ENCODE peak calls at places on chromosome 21, in four cellular contexts. Z is left kidney, G is occipital lobe, W is fibroblast of lung. B is an unnamed sample.

GRCh38 chr21:41817228-41817627 is 50.4 kb upstream of the RIPK4 start:
- DNase-seq in Z (peak; percentile 85), G (peak; percentile 15), W (peak; percentile 73), B (peak; percentile 64)

GRCh38 chr21:15018382-15018781 is 46.4 kb downstream of the NRIP1 start:
- DNase-seq in Z (no peak), G (no peak), W (no peak), B (no peak)

GRCh38 chr21:44011774-44012473 is at the start of gene TRAPPC10:
- DNase-seq in Z (peak; percentile 96), G (peak; percentile 77), W (peak; percentile 80), B (peak; percentile 85)

GRCh38 chr21:35988396-35989140 is 71.8 kb downstream of the SETD4 start:
- DNase-seq in Z (no peak), G (no peak), W (no peak), B (peak; percentile 11)

GRCh38 chr21:38861989-38862683 is 56.4 kb downstream of the ETS2 start:
- DNase-seq in Z (no peak), G (no peak), W (no peak), B (no peak)

GRCh38 chr21:44892536-44893277 is 19.2 kb upstream of the PTTG1IP start:
- DNase-seq in Z (peak; percentile 72), G (no peak), W (peak; percentile 46), B (peak; percentile 45)

GRCh38 chr21:44867464-44867863 is 6.0 kb downstream of the PTTG1IP start:
- DNase-seq in Z (no peak), G (no peak), W (no peak), B (no peak)

GRCh38 chr21:44612029-44612486 is at the start of gene KRTAP10-8:
- DNase-seq in Z (no peak), G (no peak), W (no peak), B (no peak)

GRCh38 chr21:15895142-15896106 is 165.6 kb downstream of the USP25 start:
- DNase-seq in Z (peak; percentile 9), G (no peak), W (peak; percentile 26), B (no peak)

GRCh38 chr21:32475162-32475812 is 62.8 kb downstream of the EVA1C start:
- DNase-seq in Z (peak; percentile 39), G (no peak), W (peak; percentile 56), B (no peak)

GRCh38 chr21:42677339-42678117 is 24.1 kb downstream of the PDE9A start:
- DNase-seq in Z (peak; percentile 74), G (no peak), W (peak; percentile 67), B (no peak)

GRCh38 chr21:36388835-36389234 is 3.6 kb downstream of the CHAF1B start:
- DNase-seq in Z (peak; percentile 27), G (peak; percentile 33), W (peak; percentile 35), B (peak; percentile 80)

GRCh38 chr21:18451679-18452078 is 48.1 kb upstream of the TMPRSS15 start:
- DNase-seq in Z (no peak), G (no peak), W (no peak), B (no peak)

GRCh38 chr21:46180778-46181391 is 3.4 kb downstream of the SPATC1L start:
- DNase-seq in Z (no peak), G (no peak), W (no peak), B (no peak)

GRCh38 chr21:43031121-43031624 is 44.5 kb downstream of the CBS start:
- DNase-seq in Z (no peak), G (no peak), W (no peak), B (no peak)

GRCh38 chr21:39184050-39184980 is 1.1 kb upstream of the PSMG1 start:
- DNase-seq in Z (no peak), G (no peak), W (no peak), B (peak; percentile 10)

GRCh38 chr21:45887121-45887611 is 94.4 kb upstream of the COL6A1 start:
- DNase-seq in Z (peak; percentile 61), G (peak; percentile 13), W (peak; percentile 50), B (no peak)

GRCh38 chr21:45996311-45997204 is 15.0 kb downstream of the COL6A1 start:
- DNase-seq in Z (no peak), G (no peak), W (no peak), B (no peak)

GRCh38 chr21:32611471-32611997 is 643 bp downstream of the CFAP298 start:
- DNase-seq in Z (peak; percentile 52), G (no peak), W (no peak), B (peak; percentile 42)

GRCh38 chr21:30446969-30447368 is 6.9 kb downstream of the KRTAP15-1 start:
- DNase-seq in Z (peak; percentile 81), G (no peak), W (no peak), B (no peak)

GRCh38 chr21:44593598-44594405 is 1.5 kb upstream of the KRTAP10-6 start:
- DNase-seq in Z (peak; percentile 72), G (no peak), W (no peak), B (peak; percentile 22)

GRCh38 chr21:45830221-45830640 is 151.3 kb upstream of the COL6A1 start:
- DNase-seq in Z (peak; percentile 70), G (no peak), W (peak; percentile 36), B (no peak)

GRCh38 chr21:27694667-27695066 is 727.8 kb upstream of the ADAMTS5 start:
- DNase-seq in Z (no peak), G (no peak), W (no peak), B (peak; percentile 80)

GRCh38 chr21:42748620-42749176 is 95.3 kb downstream of the PDE9A start:
- DNase-seq in Z (no peak), G (no peak), W (no peak), B (no peak)

GRCh38 chr21:14842641-14843040 is 222.2 kb downstream of the NRIP1 start:
- DNase-seq in Z (no peak), G (no peak), W (no peak), B (no peak)

GRCh38 chr21:36320421-36321324 is 676 bp downstream of the MORC3 start:
- DNase-seq in Z (peak; percentile 88), G (peak; percentile 79), W (peak; percentile 67), B (peak; percentile 75)

GRCh38 chr21:34999397-34999941 is 49.6 kb downstream of the RUNX1 start:
- DNase-seq in Z (no peak), G (no peak), W (peak; percentile 29), B (no peak)

GRCh38 chr21:29335720-29336119 is 37.0 kb downstream of the BACH1 start:
- DNase-seq in Z (no peak), G (no peak), W (peak; percentile 53), B (no peak)

GRCh38 chr21:26119906-26120305 is 50.7 kb downstream of the APP start:
- DNase-seq in Z (no peak), G (no peak), W (no peak), B (no peak)

GRCh38 chr21:21085206-21085605 is 87.0 kb downstream of the NCAM2 start:
- DNase-seq in Z (peak; percentile 46), G (no peak), W (no peak), B (no peak)